ENCODE peak calls at places on chromosome 1, in four cellular contexts. Q is lung, H is IMR-90, L is HFF-Myc. S is an unnamed sample.

GRCh38 chr1:44472614-44473262 is 67.7 kb downstream of the RNF220 start:
- DNase-seq in H (no peak), L (no peak), Q (no peak), S (no peak)

GRCh38 chr1:205658943-205659581 is 21.2 kb downstream of the SLC45A3 start:
- DNase-seq in H (peak), Q (peak), L (peak), S (no peak)

GRCh38 chr1:205631010-205631726 is 643 bp downstream of the ELK4 start:
- DNase-seq in H (peak), Q (peak), L (peak), S (no peak)

GRCh38 chr1:9881838-9882249 is 28.2 kb downstream of the CTNNBIP1 start:
- DNase-seq in H (peak), Q (no peak), L (no peak), S (no peak)

GRCh38 chr1:150159550-150159949 is 9.8 kb downstream of the PLEKHO1 start:
- DNase-seq in L (no peak), H (no peak), Q (no peak), S (no peak)

GRCh38 chr1:154999651-155000474 is 2.7 kb upstream of the ZBTB7B start:
- DNase-seq in H (no peak), Q (no peak), L (no peak), S (no peak)

GRCh38 chr1:173224280-173224886 is 17.3 kb upstream of the TNFSF4 start:
- DNase-seq in Q (no peak), L (no peak), H (peak), S (no peak)

GRCh38 chr1:246559310-246559709 is 6.8 kb downstream of the TFB2M start:
- DNase-seq in L (no peak), Q (no peak), H (no peak), S (no peak)

GRCh38 chr1:182127656-182128055 is 66.1 kb upstream of the ZNF648 start:
- DNase-seq in Q (no peak), H (no peak), L (no peak), S (no peak)

GRCh38 chr1:222369991-222370910 is 177.7 kb downstream of the HHIPL2 start:
- DNase-seq in Q (no peak), L (no peak), H (peak), S (no peak)

GRCh38 chr1:71521655-71522264 is 440.9 kb upstream of the ZRANB2 start:
- DNase-seq in Q (no peak), H (peak), L (peak), S (peak)

GRCh38 chr1:9449976-9450696 is 89.1 kb upstream of the SLC25A33 start:
- DNase-seq in Q (no peak), L (no peak), H (no peak), S (no peak)

GRCh38 chr1:179599623-179600249 is 8.1 kb downstream of the TDRD5 start:
- DNase-seq in H (peak), Q (no peak), L (peak), S (peak)

GRCh38 chr1:154221815-154222081 is 993 bp downstream of the UBAP2L start:
- DNase-seq in H (peak), Q (no peak), L (no peak), S (no peak)

GRCh38 chr1:50707824-50708223 is 252.2 kb downstream of the FAF1 start:
- DNase-seq in H (no peak), Q (no peak), L (no peak), S (no peak)

GRCh38 chr1:215228193-215228592 is 145.7 kb downstream of the KCNK2 start:
- DNase-seq in L (no peak), H (no peak), Q (no peak), S (no peak)

GRCh38 chr1:226696552-226696951 is 42.5 kb downstream of the ITPKB start:
- DNase-seq in H (peak), L (no peak), Q (no peak), S (no peak)

GRCh38 chr1:8351693-8352470 is 34.0 kb downstream of the SLC45A1 start:
- DNase-seq in Q (no peak), H (no peak), L (no peak), S (no peak)

GRCh38 chr1:224454337-224455055 is 19.9 kb upstream of the WDR26 start:
- DNase-seq in L (no peak), Q (peak), H (no peak), S (peak)

GRCh38 chr1:40385437-40386310 is 12.1 kb downstream of the SMAP2 start:
- DNase-seq in L (no peak), H (no peak), Q (no peak), S (no peak)

GRCh38 chr1:206930210-206930798 is 8.6 kb upstream of the FCMR start:
- DNase-seq in H (no peak), Q (no peak), L (no peak), S (no peak)

GRCh38 chr1:15000671-15001070 is 152.9 kb upstream of the TMEM51 start:
- DNase-seq in L (no peak), H (no peak), Q (no peak), S (no peak)

GRCh38 chr1:77282866-77283539 is 1.2 kb downstream of the AK5 start:
- DNase-seq in L (no peak), H (peak), Q (no peak), S (no peak)

DNA sequence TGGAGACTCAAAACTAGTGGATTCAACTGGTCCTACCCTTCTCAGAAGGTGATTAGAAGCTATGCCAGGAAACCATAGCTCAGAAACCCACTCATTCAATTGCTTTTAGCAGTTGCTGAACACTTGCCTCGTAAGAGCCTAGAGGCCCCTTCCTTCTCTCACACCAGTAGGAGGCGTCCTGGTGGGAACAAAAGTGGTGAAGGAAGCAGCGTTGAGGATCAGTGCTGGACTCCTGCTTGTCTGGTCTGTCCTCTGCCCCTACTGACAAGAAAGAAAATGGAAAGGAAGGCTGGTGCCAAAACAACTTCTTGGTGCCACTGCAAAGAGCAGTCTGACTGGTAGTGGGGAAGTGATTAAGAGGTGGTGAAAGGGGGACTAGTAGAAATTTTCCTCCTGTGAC is 269.7 kb downstream of the LMO4 start:
- DNase-seq in L (no peak), Q (no peak), H (no peak), S (no peak)
- TF ChIP-seq CTCF in L (peak), Q (no peak), H (no peak), S (peak)

GRCh38 chr1:3705341-3705950 is 46.8 kb upstream of the CCDC27 start:
- DNase-seq in L (no peak), Q (no peak), H (no peak), S (no peak)

GRCh38 chr1:3707939-3708328 is 44.3 kb upstream of the CCDC27 start:
- DNase-seq in Q (no peak), H (no peak), L (no peak), S (no peak)

GRCh38 chr1:3706651-3707297 is 45.5 kb upstream of the CCDC27 start:
- DNase-seq in L (no peak), Q (no peak), H (no peak), S (no peak)

GRCh38 chr1:3708696-3709246 is 43.5 kb upstream of the CCDC27 start:
- DNase-seq in L (no peak), Q (no peak), H (no peak), S (peak)

GRCh38 chr1:3707298-3707938 is 44.8 kb upstream of the CCDC27 start:
- DNase-seq in H (no peak), Q (no peak), L (no peak), S (no peak)
- H3K4me3 ChIP-seq in H (no peak), Q (no peak), L (no peak), S (no peak)

GRCh38 chr1:229882621-229883020 is 184.4 kb upstream of the GALNT2 start:
- DNase-seq in Q (peak), L (no peak), H (no peak), S (no peak)

GRCh38 chr1:229883504-229884200 is 183.4 kb upstream of the GALNT2 start:
- DNase-seq in Q (peak), H (no peak), L (no peak), S (no peak)

GRCh38 chr1:229886636-229887035 is 180.4 kb upstream of the GALNT2 start:
- DNase-seq in Q (peak), L (no peak), H (no peak), S (no peak)

GRCh38 chr1:229885568-229886495 is 181.2 kb upstream of the GALNT2 start:
- DNase-seq in H (no peak), L (no peak), Q (peak), S (no peak)

DNA sequence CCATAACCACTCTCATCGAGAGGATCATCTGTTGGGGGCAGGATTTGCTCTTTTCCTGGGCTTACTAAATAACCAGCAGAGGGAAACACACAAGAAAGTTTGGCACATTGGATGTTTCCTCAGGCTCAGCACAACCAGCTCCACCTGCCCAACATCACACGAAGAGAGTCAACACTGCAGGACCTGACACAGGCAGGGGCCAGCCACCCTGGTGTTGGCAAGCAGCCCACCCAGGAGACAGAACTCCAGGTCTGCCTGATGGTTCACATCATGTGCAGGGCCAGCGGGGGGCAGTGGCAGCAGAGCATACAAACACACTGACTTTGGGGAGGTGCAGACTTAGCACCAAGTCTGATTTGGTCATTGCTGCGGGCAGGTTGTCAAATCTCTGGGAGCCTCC is 182.3 kb upstream of the GALNT2 start:
- DNase-seq in H (no peak), Q (peak), L (no peak), S (no peak)
- TF ChIP-seq CTCF in H (no peak), Q (no peak), L (no peak), S (peak)

GRCh38 chr1:228457396-228458176 is 29.6 kb upstream of the RNF187 start:
- DNase-seq in L (peak), Q (peak), H (peak), S (peak)
- H3K4me3 ChIP-seq in L (peak), Q (no peak), H (peak), S (peak)

GRCh38 chr1:191016765-191017164 is 539.1 kb upstream of the BRINP3 start:
- DNase-seq in H (no peak), Q (no peak), L (no peak), S (no peak)
- TF ChIP-seq CTCF in H (no peak), Q (no peak), L (no peak), S (no peak)

GRCh38 chr1:33966346-33967141 is 102.7 kb downstream of the HMGB4 start:
- DNase-seq in Q (no peak), L (no peak), H (peak), S (no peak)
- H3K4me3 ChIP-seq in Q (no peak), L (no peak), H (no peak), S (no peak)